ENCODE peak calls at places on chromosome 3, in four cellular contexts. E is CD8-positive, alpha-beta T cell; K is prostate gland; C is neural crest cell. Y is an unnamed sample.

GRCh38 chr3:114363554-114364202 is 69.8 kb downstream of the TIGIT start:
- DNase-seq in C (no peak), E (no peak), K (no peak), Y (no peak)

GRCh38 chr3:10351013-10351735 is 30.3 kb upstream of the SEC13 start:
- DNase-seq in C (no peak), K (no peak), E (no peak), Y (no peak)

GRCh38 chr3:124558898-124559649 is 171.2 kb upstream of the UMPS start:
- DNase-seq in E (no peak), K (peak; percentile 29), C (no peak), Y (peak; percentile 40)

GRCh38 chr3:177724020-177724638 is 526.8 kb upstream of the TBL1XR1 start:
- DNase-seq in K (peak; percentile 35), C (no peak), E (no peak), Y (no peak)

GRCh38 chr3:12395349-12396012 is 88.8 kb upstream of the TSEN2 start:
- DNase-seq in K (no peak), E (no peak), C (no peak), Y (no peak)

GRCh38 chr3:146469206-146470017 is at the start of gene PLSCR2:
- DNase-seq in E (peak; percentile 77), K (peak; percentile 28), C (no peak), Y (no peak)

GRCh38 chr3:20340324-20340928 is 154.4 kb upstream of the SGO1 start:
- DNase-seq in K (peak; percentile 59), C (peak; percentile 83), E (peak; percentile 47), Y (no peak)

GRCh38 chr3:3305087-3305486 is 125.6 kb upstream of the CRBN start:
- DNase-seq in C (no peak), E (no peak), K (no peak), Y (no peak)

GRCh38 chr3:68402519-68402918 is 529.8 kb downstream of the TAFA4 start:
- DNase-seq in K (no peak), C (no peak), E (no peak), Y (no peak)

GRCh38 chr3:107198522-107199271 is 178.5 kb upstream of the CCDC54 start:
- DNase-seq in C (no peak), E (no peak), K (no peak), Y (no peak)

GRCh38 chr3:140920029-140920428 is 21.6 kb upstream of the SLC25A36 start:
- DNase-seq in E (no peak), K (no peak), C (no peak), Y (no peak)

GRCh38 chr3:50264389-50264963 is 4.5 kb upstream of the SEMA3B start:
- DNase-seq in C (peak; percentile 55), K (peak; percentile 52), E (no peak), Y (peak; percentile 51)

GRCh38 chr3:196524527-196524926 is 9.4 kb upstream of the SMCO1 start:
- DNase-seq in C (no peak), E (no peak), K (no peak), Y (no peak)

GRCh38 chr3:171177056-171177455 is 150.5 kb upstream of the SLC2A2 start:
- DNase-seq in C (no peak), K (no peak), E (no peak), Y (no peak)

GRCh38 chr3:177448987-177449975 is 252.0 kb upstream of the TBL1XR1 start:
- DNase-seq in K (no peak), E (no peak), C (no peak), Y (no peak)

GRCh38 chr3:57538465-57538864 is 5.7 kb downstream of the DNAH12 start:
- DNase-seq in K (no peak), E (no peak), C (no peak), Y (no peak)

GRCh38 chr3:13837751-13838150 is 42.1 kb downstream of the WNT7A start:
- DNase-seq in K (no peak), E (no peak), C (no peak), Y (no peak)

DNA sequence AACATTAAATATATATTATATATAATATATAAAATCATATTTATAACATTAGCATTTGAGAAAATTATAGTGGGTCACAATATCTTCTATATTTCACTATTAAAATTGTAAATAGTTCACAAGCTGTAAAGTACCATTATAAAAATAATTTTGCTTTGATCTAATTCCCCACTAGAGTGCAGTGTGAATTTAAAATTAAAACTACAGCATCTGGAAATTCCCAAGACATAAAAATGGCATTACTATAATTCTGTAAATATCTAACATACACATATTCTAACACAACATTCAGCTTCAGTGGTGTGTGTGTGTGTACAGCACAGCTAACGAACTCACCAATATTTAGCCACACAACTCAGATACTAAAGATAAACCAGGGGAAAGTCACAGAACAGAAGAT is 424.9 kb upstream of the ZNF385D start:
- DNase-seq in K (no peak), E (no peak), C (no peak), Y (no peak)
- TF ChIP-seq CTCF in K (no peak), E (no peak), C (peak; percentile 47), Y (peak; percentile 45)

DNA sequence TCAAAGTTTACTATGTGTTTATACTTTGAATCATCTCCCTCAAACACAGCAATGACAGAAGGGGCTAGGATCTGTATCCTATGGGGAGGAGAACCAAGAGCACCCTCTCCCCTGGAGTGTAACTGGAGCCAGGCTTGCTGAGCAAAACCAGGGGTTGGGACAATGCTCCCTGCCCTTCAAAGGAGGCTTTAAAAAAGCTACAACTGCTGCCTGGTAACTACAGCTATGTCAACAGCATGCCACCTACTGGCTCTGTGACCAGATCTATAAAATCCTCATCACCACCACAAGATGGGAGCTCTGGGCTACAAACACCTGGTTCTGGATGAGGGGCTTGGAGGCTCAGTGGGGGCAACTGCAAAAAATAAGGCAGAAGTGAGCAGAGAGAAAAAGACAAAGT is 61.9 kb downstream of the ANO10 start:
- DNase-seq in C (no peak), E (no peak), K (no peak), Y (no peak)
- TF ChIP-seq CTCF in C (no peak), E (no peak), K (no peak), Y (no peak)

GRCh38 chr3:149879872-149880271 is 66.9 kb downstream of the RNF13 start:
- DNase-seq in C (peak; percentile 59), K (no peak), E (peak; percentile 9), Y (no peak)
- TF ChIP-seq CTCF in C (peak; percentile 70), K (no peak), E (peak; percentile 43), Y (peak; percentile 53)

GRCh38 chr3:94500146-94500545 is 437.3 kb downstream of the NSUN3 start:
- DNase-seq in K (no peak), C (no peak), E (no peak), Y (no peak)
- TF ChIP-seq CTCF in K (no peak), C (no peak), E (no peak), Y (no peak)

GRCh38 chr3:25041871-25042584 is 386.0 kb upstream of the RARB start:
- DNase-seq in E (no peak), K (no peak), C (no peak), Y (no peak)
- TF ChIP-seq CTCF in E (no peak), K (no peak), C (no peak), Y (no peak)

GRCh38 chr3:194464692-194465091 is 22.1 kb downstream of the ATP13A3 start:
- DNase-seq in K (no peak), C (no peak), E (no peak), Y (no peak)
- TF ChIP-seq CTCF in K (no peak), C (no peak), E (no peak), Y (no peak)

DNA sequence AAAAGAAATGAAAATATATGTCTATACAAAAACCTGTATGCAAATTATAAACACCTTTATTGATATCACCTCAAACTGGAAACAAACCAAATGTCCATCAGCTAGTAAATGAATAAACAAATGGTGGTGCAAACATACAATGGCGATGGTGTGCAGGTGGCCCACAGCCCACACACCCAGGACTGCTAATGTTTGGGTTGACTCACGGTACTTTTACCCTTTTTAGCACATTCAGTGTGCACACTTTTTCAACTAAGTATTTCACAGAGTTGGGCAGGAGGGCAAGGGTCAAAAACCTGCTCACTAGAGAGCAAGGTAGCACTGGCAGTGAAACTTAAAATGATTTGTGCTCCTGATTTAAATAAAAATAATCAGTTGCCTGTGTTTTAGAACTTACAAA is 123.1 kb upstream of the BHLHE40 start:
- DNase-seq in K (no peak), C (no peak), E (no peak), Y (no peak)
- TF ChIP-seq CTCF in K (no peak), C (no peak), E (no peak), Y (no peak)

GRCh38 chr3:150410311-150411105 is 2.4 kb downstream of the TSC22D2 start:
- DNase-seq in C (peak; percentile 3), K (peak; percentile 54), E (peak; percentile 32), Y (no peak)
- TF ChIP-seq CTCF in C (no peak), K (no peak), E (no peak), Y (no peak)

GRCh38 chr3:5095879-5096278 is 26.2 kb upstream of the ARL8B start:
- DNase-seq in C (peak; percentile 55), E (peak; percentile 5), K (no peak), Y (no peak)
- TF ChIP-seq CTCF in C (no peak), E (no peak), K (no peak), Y (no peak)

GRCh38 chr3:159340877-159341500 is 539.1 kb downstream of the MFSD1 start:
- DNase-seq in E (no peak), C (no peak), K (no peak), Y (no peak)

DNA sequence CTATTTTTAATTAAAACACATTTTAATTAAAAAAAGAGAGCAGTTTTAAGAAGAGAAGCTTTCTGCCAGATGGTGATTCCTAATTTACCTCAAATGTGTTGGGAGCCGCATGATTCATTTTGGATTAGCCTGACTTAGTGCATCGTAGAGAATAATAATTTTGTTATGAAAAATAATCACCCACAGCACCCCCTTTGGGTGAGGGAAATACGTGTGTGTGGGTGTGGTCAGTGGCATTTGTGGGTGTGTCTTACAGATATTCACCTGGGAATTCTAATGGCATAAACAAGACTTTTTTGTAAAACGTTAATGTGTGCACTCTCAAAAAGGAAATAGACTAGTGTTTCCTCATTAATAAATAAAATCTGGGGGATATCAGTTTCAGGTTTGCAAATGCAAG is 544.6 kb downstream of the MFSD1 start:
- DNase-seq in E (no peak), K (no peak), C (no peak), Y (no peak)
- TF ChIP-seq CTCF in E (no peak), K (no peak), C (no peak), Y (no peak)

Y was measured in D721Med.